ENCODE peak calls at places on chromosome 9, in four cellular contexts. V, F, M and Q are unnamed samples.

GRCh38 chr9:77170991-77171699 is 6.2 kb upstream of the VPS13A start:
- DNase-seq in V (no peak), F (peak), M (no peak), Q (no peak)

GRCh38 chr9:87080512-87081225 is 133.4 kb upstream of the GAS1 start:
- DNase-seq in V (no peak), F (no peak), M (no peak), Q (no peak)

GRCh38 chr9:33447404-33448158 is at the start of gene AQP3:
- DNase-seq in V (peak), F (peak), M (peak), Q (no peak)

GRCh38 chr9:113393281-113393680 is 7.8 kb downstream of the ALAD start:
- DNase-seq in V (no peak), F (no peak), M (no peak), Q (no peak)

GRCh38 chr9:122096620-122097415 is 3.7 kb upstream of the TTLL11 start:
- DNase-seq in V (no peak), F (no peak), M (no peak), Q (peak)

GRCh38 chr9:2787065-2787464 is 56.8 kb downstream of the PUM3 start:
- DNase-seq in V (no peak), F (no peak), M (no peak), Q (no peak)

GRCh38 chr9:99158629-99159028 is 53.7 kb downstream of the TGFBR1 start:
- DNase-seq in V (no peak), F (no peak), M (no peak), Q (no peak)

GRCh38 chr9:36039696-36040095 is 3.0 kb downstream of the RECK start:
- DNase-seq in V (no peak), F (no peak), M (no peak), Q (no peak)

GRCh38 chr9:15142903-15143534 is 164.0 kb downstream of the TTC39B start:
- DNase-seq in V (no peak), F (no peak), M (no peak), Q (no peak)

GRCh38 chr9:99076483-99077171 is 28.3 kb upstream of the TGFBR1 start:
- DNase-seq in V (no peak), F (peak), M (no peak), Q (no peak)

GRCh38 chr9:130541533-130541932 is 37.8 kb upstream of the FUBP3 start:
- DNase-seq in V (no peak), F (no peak), M (no peak), Q (no peak)

GRCh38 chr9:97372580-97372979 is 39.3 kb upstream of the TDRD7 start:
- DNase-seq in V (no peak), F (no peak), M (no peak), Q (no peak)

GRCh38 chr9:82513242-82513750 is 524.7 kb downstream of the SPATA31D1 start:
- DNase-seq in V (no peak), F (no peak), M (no peak), Q (no peak)

GRCh38 chr9:89445135-89445797 is 52.6 kb downstream of the SEMA4D start:
- DNase-seq in V (no peak), F (no peak), M (no peak), Q (no peak)

GRCh38 chr9:89442981-89443817 is 54.7 kb downstream of the SEMA4D start:
- DNase-seq in V (no peak), F (no peak), M (no peak), Q (no peak)

GRCh38 chr9:89442501-89442978 is 55.4 kb downstream of the SEMA4D start:
- DNase-seq in V (no peak), F (no peak), M (no peak), Q (no peak)

GRCh38 chr9:89445801-89446228 is 52.1 kb downstream of the SEMA4D start:
- DNase-seq in V (no peak), F (no peak), M (no peak), Q (no peak)

GRCh38 chr9:89444212-89444611 is 53.7 kb downstream of the SEMA4D start:
- DNase-seq in V (no peak), F (peak), M (no peak), Q (no peak)
- H3K4me3 ChIP-seq in V (no peak), F (no peak), M (no peak), Q (no peak)

GRCh38 chr9:13140843-13141592 is 138.5 kb downstream of the MPDZ start:
- DNase-seq in V (no peak), F (no peak), M (no peak), Q (no peak)
- H3K27ac ChIP-seq in V (no peak), F (no peak), M (no peak), Q (no peak)

DNA sequence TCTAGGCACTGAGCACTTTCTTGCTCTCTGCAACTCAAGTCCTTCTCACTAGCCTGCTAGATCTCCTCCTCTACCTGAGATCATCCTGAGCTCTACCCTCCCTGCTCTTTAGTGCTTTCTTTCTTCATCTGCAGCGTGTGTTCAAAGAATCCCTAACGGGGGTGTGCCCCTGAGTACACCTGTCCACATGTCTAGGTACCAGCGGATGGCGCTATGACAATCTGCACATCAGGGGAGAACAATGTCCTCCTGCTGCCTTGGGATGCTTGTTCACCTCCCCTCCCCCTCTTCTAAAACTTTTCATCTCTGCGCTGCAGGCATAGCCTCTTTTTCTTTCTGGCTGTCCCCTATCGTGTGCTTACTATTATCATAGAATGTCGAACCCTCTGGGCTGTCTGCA is 42.7 kb downstream of the PTPN3 start:
- DNase-seq in V (no peak), F (no peak), M (no peak), Q (no peak)
- TF ChIP-seq CTCF in V (no peak), F (no peak), M (no peak), Q (no peak)

DNA sequence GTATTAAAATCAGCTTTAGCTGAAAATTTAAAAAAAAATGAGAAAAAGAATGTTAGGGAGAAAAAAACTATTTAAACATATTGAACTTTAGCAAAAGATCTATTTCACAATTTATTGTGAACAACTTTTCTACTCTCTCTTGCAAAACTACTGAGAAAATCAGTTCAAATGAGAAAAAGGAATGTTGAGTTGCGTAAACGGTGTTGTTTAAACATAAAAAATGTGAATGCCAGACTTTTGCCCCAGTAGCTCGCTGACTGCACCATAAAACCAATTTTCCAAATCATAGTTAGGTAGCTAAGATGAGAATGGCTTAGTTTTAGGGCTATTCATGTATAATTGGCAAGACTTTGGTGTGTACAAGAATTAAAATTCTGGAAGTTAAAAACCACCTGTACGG is 13.4 kb upstream of the RAD23B start:
- DNase-seq in V (no peak), F (no peak), M (no peak), Q (no peak)
- H3K4me3 ChIP-seq in V (no peak), F (no peak), M (peak), Q (no peak)

GRCh38 chr9:110578896-110579752 is at the start of gene SVEP1:
- DNase-seq in V (peak), F (no peak), M (peak), Q (no peak)

GRCh38 chr9:110579763-110580255 is 268 bp upstream of the SVEP1 start:
- DNase-seq in V (no peak), F (no peak), M (no peak), Q (no peak)

GRCh38 chr9:110582156-110582555 is 2.6 kb upstream of the SVEP1 start:
- DNase-seq in V (no peak), F (no peak), M (no peak), Q (no peak)

GRCh38 chr9:110578575-110578895 is 1.0 kb downstream of the SVEP1 start:
- DNase-seq in V (no peak), F (no peak), M (no peak), Q (no peak)

DNA sequence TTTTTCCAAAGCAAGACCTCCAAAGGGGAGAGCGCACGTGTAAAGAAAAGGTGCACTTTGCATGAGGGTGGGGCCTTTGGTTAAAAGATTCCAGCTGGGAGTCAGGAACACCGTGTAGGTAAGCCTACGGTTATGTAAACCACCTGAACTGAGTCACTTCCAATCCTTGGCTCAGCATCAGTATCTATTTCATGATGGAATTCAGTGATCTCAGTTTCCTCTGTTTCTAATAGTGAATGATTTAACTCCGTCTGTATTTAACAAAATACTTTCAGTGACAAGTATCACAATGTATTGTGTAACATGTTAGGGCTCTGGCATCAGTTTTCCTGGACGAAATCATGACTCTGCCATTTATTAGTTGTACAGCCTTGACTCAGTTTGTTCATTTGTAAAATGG is 1.3 kb upstream of the SVEP1 start:
- DNase-seq in V (no peak), F (no peak), M (no peak), Q (no peak)
- H3K27ac ChIP-seq in V (no peak), F (peak), M (no peak), Q (no peak)

GRCh38 chr9:22214497-22215031 is 205.5 kb upstream of the CDKN2B start:
- DNase-seq in V (no peak), F (no peak), M (no peak), Q (no peak)
- TF ChIP-seq CTCF in V (no peak), F (no peak), M (no peak), Q (no peak)

GRCh38 chr9:136239963-136240330 is 5.7 kb downstream of the QSOX2 start:
- DNase-seq in V (no peak), F (peak), M (no peak), Q (no peak)
- H3K4me3 ChIP-seq in V (no peak), F (no peak), M (no peak), Q (no peak)

GRCh38 chr9:4020747-4021296 is 279.0 kb downstream of the GLIS3 start:
- DNase-seq in V (no peak), F (no peak), M (no peak), Q (no peak)

GRCh38 chr9:4022435-4023067 is 277.3 kb downstream of the GLIS3 start:
- DNase-seq in V (no peak), F (no peak), M (no peak), Q (no peak)

GRCh38 chr9:4020038-4020746 is 279.7 kb downstream of the GLIS3 start:
- DNase-seq in V (no peak), F (no peak), M (no peak), Q (no peak)

GRCh38 chr9:4024281-4024680 is 275.6 kb downstream of the GLIS3 start:
- DNase-seq in V (no peak), F (no peak), M (no peak), Q (no peak)

DNA sequence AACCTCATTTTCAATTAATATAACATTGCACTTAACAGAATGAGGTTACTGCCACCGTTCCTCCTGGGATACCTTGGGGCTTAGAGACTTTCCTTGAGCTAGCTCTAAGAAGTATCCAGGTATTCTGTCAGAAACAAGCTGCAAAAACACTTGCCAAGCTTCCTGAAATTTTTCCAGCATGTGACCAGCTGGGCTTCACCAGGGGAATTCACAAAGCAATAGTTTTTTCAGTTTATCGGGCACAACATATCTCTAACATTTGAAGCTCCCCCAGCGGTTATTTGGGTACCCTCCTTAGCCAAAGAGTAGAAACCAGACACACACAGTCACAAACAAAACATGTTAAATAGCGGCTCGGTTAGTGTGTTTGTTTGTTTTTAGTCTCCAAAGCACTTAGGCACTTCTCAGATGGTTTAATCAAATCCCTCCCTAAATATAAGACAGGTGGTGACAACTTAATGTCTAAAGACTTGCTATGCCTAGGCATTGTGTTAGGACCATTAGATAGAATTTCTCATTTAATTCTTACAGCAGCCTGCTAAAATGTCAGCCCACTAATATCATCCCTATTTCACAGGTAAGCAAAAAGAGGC is 278.2 kb downstream of the GLIS3 start:
- DNase-seq in V (no peak), F (no peak), M (no peak), Q (no peak)
- H3K27ac ChIP-seq in V (no peak), F (no peak), M (no peak), Q (no peak)

DNA sequence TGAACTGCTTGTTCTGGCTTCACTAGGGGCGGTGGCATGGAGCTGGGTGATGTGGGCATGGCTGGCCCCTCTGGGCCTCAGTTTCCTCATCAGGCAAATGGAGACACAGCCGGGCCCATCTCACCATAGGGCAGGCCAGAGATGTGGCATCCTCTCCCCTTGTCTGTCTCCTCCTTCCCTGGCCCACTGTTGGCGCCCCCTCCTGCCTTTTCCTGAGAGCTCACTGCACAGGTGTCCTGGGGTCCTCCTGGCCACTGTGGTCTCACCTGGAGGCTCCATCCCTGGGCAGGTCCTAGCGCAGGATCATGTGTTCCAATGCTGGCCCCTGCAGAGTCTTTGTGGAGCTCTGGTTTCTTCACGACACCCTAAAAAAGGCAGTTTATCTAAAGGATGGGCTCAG is 53.5 kb downstream of the NEK6 start:
- DNase-seq in V (no peak), F (no peak), M (no peak), Q (no peak)
- TF ChIP-seq CTCF in V (no peak), F (no peak), M (no peak), Q (no peak)

DNA sequence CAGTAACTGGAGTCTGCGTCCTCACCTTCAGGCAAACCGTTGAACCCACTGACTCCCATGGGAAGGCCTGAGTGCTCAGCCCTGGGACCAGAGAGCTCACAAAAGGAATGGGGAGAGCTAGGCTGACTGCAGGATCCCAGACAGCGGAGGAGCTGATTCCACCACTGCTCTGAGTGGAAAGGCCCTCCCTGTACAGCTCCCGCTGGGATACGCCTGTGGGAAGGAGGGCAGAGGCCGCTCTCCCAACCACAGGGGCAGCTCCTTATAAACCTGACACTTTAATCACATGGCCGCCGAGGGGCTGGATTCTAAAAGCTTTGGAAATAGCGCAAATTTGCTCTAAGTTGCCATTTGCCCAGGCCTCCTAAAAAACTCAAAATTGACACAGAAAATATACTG is 37.1 kb downstream of the DBH start:
- DNase-seq in V (no peak), F (no peak), M (no peak), Q (no peak)
- H3K4me3 ChIP-seq in V (no peak), F (no peak), M (no peak), Q (no peak)